ENCODE peak calls at places on chromosomes 3 and 15, in ten cellular contexts. Y is CD4-positive, CD25-positive, alpha-beta regulatory T cell; I is mesothelial cell of epicardium; C is putamen; W is activated T-cell treated with anti-CD3 and anti-CD28 coated beads for 48 hours; D is nephron progenitor cell; S is activated naive CD4-positive, alpha-beta T cell treated with anti-CD3 and anti-CD28 coated beads for 36 hours; F is naive thymus-derived CD8-positive, alpha-beta T cell; H is RCC 7860; B is keratinocyte. A is an unnamed sample.

GRCh38 chr3:114408763-114409162 is 114.9 kb downstream of the TIGIT start:
- DNase-seq in W (no peak), Y (no peak), C (no peak), I (no peak), S (no peak), B (no peak), F (no peak), D (peak), H (no peak), A (no peak)

GRCh38 chr15:40906947-40907802 is 12.9 kb downstream of the VPS18 start:
- DNase-seq in C (no peak), S (peak), D (no peak), I (no peak), H (no peak), Y (peak), W (peak), B (no peak), F (peak), A (peak)

GRCh38 chr3:120554727-120555660 is 41.1 kb upstream of the NDUFB4 start:
- DNase-seq in H (no peak), Y (no peak), D (no peak), S (no peak), I (no peak), W (no peak), C (no peak), F (no peak), B (no peak), A (no peak)

GRCh38 chr3:32813180-32813579 is 4.6 kb upstream of the TRIM71 start:
- DNase-seq in W (no peak), F (no peak), I (no peak), C (no peak), S (no peak), B (no peak), D (no peak), H (peak), Y (no peak), A (peak)

GRCh38 chr3:130341388-130341787 is 4.1 kb upstream of the COL6A5 start:
- DNase-seq in S (no peak), B (no peak), H (no peak), Y (no peak), I (no peak), F (no peak), D (no peak), C (no peak), W (no peak), A (no peak)

GRCh38 chr3:42690191-42690590 is 4.9 kb downstream of the KLHL40 start:
- DNase-seq in Y (no peak), W (no peak), F (no peak), H (no peak), C (no peak), B (no peak), S (no peak), I (no peak), D (no peak), A (peak)

GRCh38 chr3:193240436-193240849 is 579 bp upstream of the PLAAT1 start:
- DNase-seq in I (no peak), F (no peak), Y (no peak), B (no peak), C (no peak), H (no peak), W (no peak), S (no peak), D (peak), A (no peak)

GRCh38 chr3:27633224-27633545 is 88.9 kb downstream of the EOMES start:
- DNase-seq in I (no peak), D (no peak), H (peak), F (no peak), W (no peak), B (no peak), Y (no peak), S (no peak), C (no peak), A (no peak)

GRCh38 chr3:163811996-163812395 is 1266.3 kb downstream of the SI start:
- DNase-seq in I (no peak), D (no peak), S (no peak), W (no peak), F (no peak), C (no peak), B (no peak), Y (no peak), H (no peak), A (no peak)

GRCh38 chr3:19946291-19946831 is 536 bp upstream of the RAB5A start:
- DNase-seq in Y (peak), D (no peak), W (no peak), F (no peak), I (no peak), S (no peak), C (no peak), H (no peak), B (no peak), A (no peak)

A was measured in lower leg skin.